ENCODE peak calls at places on chromosomes 7 and 10, in ten cellular contexts. One of them, this sample, is unnamed.
A peak's percentile ranks its signal among the peaks of the same experiment; 100 is the strongest.

GRCh38 chr7:149294641-149295480 is 32.9 kb downstream of the ZNF783 start:
- DNase-seq in MM.1S: no peak
- DNase-seq in HFF-Myc: no peak
- DNase-seq in Panc1: no peak
- DNase-seq in endothelial cell: no peak
- DNase-seq in mesothelial cell of epicardium: no peak
- DNase-seq in astrocyte of the spinal cord: no peak
- DNase-seq in lower leg skin: peak; percentile 79
- DNase-seq in GM13976: no peak
- DNase-seq in CD8-positive, alpha-beta T cell: no peak
- DNase-seq in this sample: no peak

GRCh38 chr10:34290412-34291082 is 524.5 kb downstream of the PARD3 start:
- DNase-seq in mesothelial cell of epicardium: no peak
- DNase-seq in MM.1S: no peak
- DNase-seq in HFF-Myc: no peak
- DNase-seq in Panc1: no peak
- DNase-seq in CD8-positive, alpha-beta T cell: no peak
- DNase-seq in lower leg skin: no peak
- DNase-seq in endothelial cell: no peak
- DNase-seq in astrocyte of the spinal cord: peak; percentile 61
- DNase-seq in GM13976: no peak
- DNase-seq in this sample: no peak

GRCh38 chr10:73060738-73061635 is 35.7 kb downstream of the P4HA1 start:
- DNase-seq in astrocyte of the spinal cord: peak; percentile 32
- DNase-seq in CD8-positive, alpha-beta T cell: no peak
- DNase-seq in Panc1: no peak
- DNase-seq in mesothelial cell of epicardium: no peak
- DNase-seq in GM13976: peak; percentile 22
- DNase-seq in endothelial cell: no peak
- DNase-seq in lower leg skin: no peak
- DNase-seq in HFF-Myc: no peak
- DNase-seq in MM.1S: peak; percentile 73
- DNase-seq in this sample: no peak

GRCh38 chr7:24685706-24686105 is 71.6 kb downstream of the GSDME start:
- DNase-seq in mesothelial cell of epicardium: no peak
- DNase-seq in GM13976: no peak
- DNase-seq in lower leg skin: no peak
- DNase-seq in astrocyte of the spinal cord: no peak
- DNase-seq in Panc1: no peak
- DNase-seq in endothelial cell: no peak
- DNase-seq in MM.1S: no peak
- DNase-seq in HFF-Myc: no peak
- DNase-seq in CD8-positive, alpha-beta T cell: no peak
- DNase-seq in this sample: no peak

GRCh38 chr7:110204527-110204926 is 886.4 kb upstream of the LRRN3 start:
- DNase-seq in CD8-positive, alpha-beta T cell: no peak
- DNase-seq in lower leg skin: no peak
- DNase-seq in GM13976: no peak
- DNase-seq in Panc1: no peak
- DNase-seq in MM.1S: no peak
- DNase-seq in mesothelial cell of epicardium: no peak
- DNase-seq in astrocyte of the spinal cord: no peak
- DNase-seq in endothelial cell: peak; percentile 17
- DNase-seq in HFF-Myc: no peak
- DNase-seq in this sample: no peak

GRCh38 chr10:88066876-88067275 is 203.5 kb downstream of the PTEN start:
- DNase-seq in lower leg skin: peak; percentile 57
- DNase-seq in endothelial cell: no peak
- DNase-seq in HFF-Myc: no peak
- DNase-seq in mesothelial cell of epicardium: no peak
- DNase-seq in GM13976: no peak
- DNase-seq in CD8-positive, alpha-beta T cell: no peak
- DNase-seq in MM.1S: no peak
- DNase-seq in astrocyte of the spinal cord: no peak
- DNase-seq in Panc1: no peak
- DNase-seq in this sample: no peak

GRCh38 chr10:103757531-103758293 is 97.7 kb downstream of the SH3PXD2A start:
- DNase-seq in mesothelial cell of epicardium: no peak
- DNase-seq in Panc1: no peak
- DNase-seq in CD8-positive, alpha-beta T cell: peak; percentile 24
- DNase-seq in HFF-Myc: peak; percentile 47
- DNase-seq in GM13976: no peak
- DNase-seq in lower leg skin: peak; percentile 92
- DNase-seq in astrocyte of the spinal cord: peak; percentile 87
- DNase-seq in MM.1S: peak; percentile 64
- DNase-seq in endothelial cell: peak; percentile 71
- DNase-seq in this sample: peak; percentile 65

GRCh38 chr7:96219382-96220130 is 102.3 kb downstream of the SLC25A13 start:
- DNase-seq in MM.1S: no peak
- DNase-seq in Panc1: no peak
- DNase-seq in astrocyte of the spinal cord: peak; percentile 59
- DNase-seq in CD8-positive, alpha-beta T cell: no peak
- DNase-seq in GM13976: no peak
- DNase-seq in mesothelial cell of epicardium: no peak
- DNase-seq in endothelial cell: no peak
- DNase-seq in HFF-Myc: no peak
- DNase-seq in lower leg skin: no peak
- DNase-seq in this sample: no peak

GRCh38 chr10:8321990-8322389 is 267.5 kb downstream of the GATA3 start:
- DNase-seq in mesothelial cell of epicardium: no peak
- DNase-seq in CD8-positive, alpha-beta T cell: no peak
- DNase-seq in lower leg skin: no peak
- DNase-seq in endothelial cell: no peak
- DNase-seq in GM13976: no peak
- DNase-seq in astrocyte of the spinal cord: no peak
- DNase-seq in MM.1S: no peak
- DNase-seq in Panc1: no peak
- DNase-seq in HFF-Myc: no peak
- DNase-seq in this sample: no peak

GRCh38 chr10:51886438-51887068 is 187.2 kb upstream of the CSTF2T start:
- DNase-seq in lower leg skin: no peak
- DNase-seq in Panc1: no peak
- DNase-seq in MM.1S: no peak
- DNase-seq in HFF-Myc: no peak
- DNase-seq in mesothelial cell of epicardium: no peak
- DNase-seq in endothelial cell: no peak
- DNase-seq in CD8-positive, alpha-beta T cell: no peak
- DNase-seq in astrocyte of the spinal cord: peak; percentile 52
- DNase-seq in GM13976: no peak
- DNase-seq in this sample: no peak

GRCh38 chr7:47482013-47482761 is 99.7 kb downstream of the TNS3 start:
- DNase-seq in mesothelial cell of epicardium: no peak
- DNase-seq in GM13976: peak; percentile 49
- DNase-seq in astrocyte of the spinal cord: peak; percentile 92
- DNase-seq in lower leg skin: no peak
- DNase-seq in MM.1S: peak; percentile 71
- DNase-seq in Panc1: no peak
- DNase-seq in HFF-Myc: peak; percentile 82
- DNase-seq in CD8-positive, alpha-beta T cell: no peak
- DNase-seq in endothelial cell: no peak
- DNase-seq in this sample: no peak

GRCh38 chr10:96890580-96890979 is 58.5 kb downstream of the LCOR start:
- DNase-seq in lower leg skin: no peak
- DNase-seq in MM.1S: no peak
- DNase-seq in HFF-Myc: no peak
- DNase-seq in endothelial cell: no peak
- DNase-seq in mesothelial cell of epicardium: no peak
- DNase-seq in CD8-positive, alpha-beta T cell: no peak
- DNase-seq in Panc1: no peak
- DNase-seq in GM13976: no peak
- DNase-seq in astrocyte of the spinal cord: no peak
- DNase-seq in this sample: no peak

DNA sequence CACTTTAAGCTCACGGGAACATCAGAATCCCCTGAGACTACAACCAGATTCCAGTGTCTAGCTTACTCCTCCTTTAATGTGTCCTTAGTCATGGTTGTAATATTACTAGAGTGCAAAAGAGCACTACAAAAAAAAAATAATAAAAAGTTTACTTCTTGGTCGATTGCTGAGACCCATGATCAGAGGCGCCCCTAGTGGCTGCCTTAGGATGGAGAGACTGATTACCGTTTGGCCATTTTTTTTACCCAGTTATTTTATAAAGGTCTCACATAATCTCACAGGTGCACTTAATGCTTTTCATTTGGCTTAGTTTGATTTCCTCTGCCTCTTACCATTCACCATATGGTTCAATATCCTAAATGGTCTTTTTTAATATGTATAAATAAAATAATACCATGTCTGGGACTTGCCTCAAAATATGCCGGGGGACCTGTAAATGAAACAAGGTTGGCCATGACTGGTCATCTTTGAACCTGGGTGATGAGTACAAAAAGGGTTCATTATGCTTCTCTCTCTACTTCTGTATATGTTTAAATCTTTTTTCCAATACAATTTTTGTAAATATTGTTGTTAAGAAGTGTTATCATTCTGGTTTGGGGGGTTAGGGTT is 331.5 kb upstream of the NFE2L3 start:
- DNase-seq in GM13976: no peak
- DNase-seq in CD8-positive, alpha-beta T cell: no peak
- DNase-seq in mesothelial cell of epicardium: no peak
- DNase-seq in HFF-Myc: no peak
- DNase-seq in astrocyte of the spinal cord: no peak
- DNase-seq in Panc1: no peak
- DNase-seq in MM.1S: no peak
- DNase-seq in endothelial cell: peak; percentile 26
- DNase-seq in lower leg skin: no peak
- DNase-seq in this sample: no peak
- TF ChIP-seq CTCF in GM13976: no peak
- TF ChIP-seq CTCF in CD8-positive, alpha-beta T cell: peak; percentile 11
- TF ChIP-seq CTCF in mesothelial cell of epicardium: peak; percentile 46
- TF ChIP-seq CTCF in HFF-Myc: peak; percentile 50
- TF ChIP-seq CTCF in astrocyte of the spinal cord: peak; percentile 52
- TF ChIP-seq CTCF in Panc1: peak; percentile 71
- TF ChIP-seq CTCF in MM.1S: peak; percentile 38
- TF ChIP-seq CTCF in endothelial cell: peak; percentile 78
- TF ChIP-seq CTCF in lower leg skin: no peak
- TF ChIP-seq CTCF in this sample: peak; percentile 38

GRCh38 chr7:80147543-80148376 is 13.1 kb downstream of the GNAI1 start:
- DNase-seq in CD8-positive, alpha-beta T cell: no peak
- DNase-seq in mesothelial cell of epicardium: no peak
- DNase-seq in astrocyte of the spinal cord: peak; percentile 74
- DNase-seq in MM.1S: no peak
- DNase-seq in GM13976: no peak
- DNase-seq in HFF-Myc: no peak
- DNase-seq in endothelial cell: no peak
- DNase-seq in lower leg skin: no peak
- DNase-seq in Panc1: no peak
- DNase-seq in this sample: no peak

GRCh38 chr7:80150621-80151273 is 16.1 kb downstream of the GNAI1 start:
- DNase-seq in HFF-Myc: no peak
- DNase-seq in GM13976: no peak
- DNase-seq in Panc1: no peak
- DNase-seq in lower leg skin: no peak
- DNase-seq in endothelial cell: no peak
- DNase-seq in CD8-positive, alpha-beta T cell: no peak
- DNase-seq in MM.1S: no peak
- DNase-seq in mesothelial cell of epicardium: no peak
- DNase-seq in astrocyte of the spinal cord: peak; percentile 44
- DNase-seq in this sample: no peak

GRCh38 chr7:80154656-80155325 is 20.2 kb downstream of the GNAI1 start:
- DNase-seq in Panc1: no peak
- DNase-seq in lower leg skin: no peak
- DNase-seq in endothelial cell: no peak
- DNase-seq in astrocyte of the spinal cord: no peak
- DNase-seq in MM.1S: no peak
- DNase-seq in CD8-positive, alpha-beta T cell: no peak
- DNase-seq in HFF-Myc: no peak
- DNase-seq in mesothelial cell of epicardium: no peak
- DNase-seq in GM13976: no peak
- DNase-seq in this sample: no peak

GRCh38 chr7:80153446-80153845 is 18.8 kb downstream of the GNAI1 start:
- DNase-seq in lower leg skin: no peak
- DNase-seq in HFF-Myc: no peak
- DNase-seq in Panc1: no peak
- DNase-seq in endothelial cell: no peak
- DNase-seq in MM.1S: no peak
- DNase-seq in GM13976: no peak
- DNase-seq in CD8-positive, alpha-beta T cell: no peak
- DNase-seq in astrocyte of the spinal cord: no peak
- DNase-seq in mesothelial cell of epicardium: no peak
- DNase-seq in this sample: no peak

GRCh38 chr7:80151274-80151665 is 16.6 kb downstream of the GNAI1 start:
- DNase-seq in endothelial cell: no peak
- DNase-seq in CD8-positive, alpha-beta T cell: no peak
- DNase-seq in astrocyte of the spinal cord: peak; percentile 71
- DNase-seq in MM.1S: peak; percentile 50
- DNase-seq in mesothelial cell of epicardium: no peak
- DNase-seq in GM13976: no peak
- DNase-seq in lower leg skin: no peak
- DNase-seq in HFF-Myc: no peak
- DNase-seq in Panc1: no peak
- DNase-seq in this sample: no peak
- TF ChIP-seq CTCF in endothelial cell: no peak
- TF ChIP-seq CTCF in CD8-positive, alpha-beta T cell: no peak
- TF ChIP-seq CTCF in astrocyte of the spinal cord: no peak
- TF ChIP-seq CTCF in MM.1S: no peak
- TF ChIP-seq CTCF in mesothelial cell of epicardium: no peak
- TF ChIP-seq CTCF in GM13976: no peak
- TF ChIP-seq CTCF in lower leg skin: no peak
- TF ChIP-seq CTCF in HFF-Myc: no peak
- TF ChIP-seq CTCF in Panc1: no peak
- TF ChIP-seq CTCF in this sample: no peak

GRCh38 chr10:86363184-86363832 is 3.3 kb downstream of the GRID1 start:
- DNase-seq in HFF-Myc: no peak
- DNase-seq in Panc1: no peak
- DNase-seq in endothelial cell: peak; percentile 51
- DNase-seq in mesothelial cell of epicardium: no peak
- DNase-seq in astrocyte of the spinal cord: no peak
- DNase-seq in GM13976: peak; percentile 83
- DNase-seq in lower leg skin: peak; percentile 85
- DNase-seq in MM.1S: no peak
- DNase-seq in CD8-positive, alpha-beta T cell: no peak
- DNase-seq in this sample: peak; percentile 63
- TF ChIP-seq CTCF in HFF-Myc: no peak
- TF ChIP-seq CTCF in Panc1: no peak
- TF ChIP-seq CTCF in endothelial cell: no peak
- TF ChIP-seq CTCF in mesothelial cell of epicardium: peak; percentile 39
- TF ChIP-seq CTCF in astrocyte of the spinal cord: peak; percentile 18
- TF ChIP-seq CTCF in GM13976: peak; percentile 61
- TF ChIP-seq CTCF in lower leg skin: no peak
- TF ChIP-seq CTCF in MM.1S: no peak
- TF ChIP-seq CTCF in CD8-positive, alpha-beta T cell: no peak
- TF ChIP-seq CTCF in this sample: peak; percentile 50

GRCh38 chr7:111308691-111309090 is 217.8 kb downstream of the LRRN3 start:
- DNase-seq in MM.1S: no peak
- DNase-seq in GM13976: no peak
- DNase-seq in HFF-Myc: no peak
- DNase-seq in CD8-positive, alpha-beta T cell: no peak
- DNase-seq in mesothelial cell of epicardium: no peak
- DNase-seq in astrocyte of the spinal cord: no peak
- DNase-seq in lower leg skin: no peak
- DNase-seq in Panc1: no peak
- DNase-seq in endothelial cell: no peak
- DNase-seq in this sample: no peak

DNA sequence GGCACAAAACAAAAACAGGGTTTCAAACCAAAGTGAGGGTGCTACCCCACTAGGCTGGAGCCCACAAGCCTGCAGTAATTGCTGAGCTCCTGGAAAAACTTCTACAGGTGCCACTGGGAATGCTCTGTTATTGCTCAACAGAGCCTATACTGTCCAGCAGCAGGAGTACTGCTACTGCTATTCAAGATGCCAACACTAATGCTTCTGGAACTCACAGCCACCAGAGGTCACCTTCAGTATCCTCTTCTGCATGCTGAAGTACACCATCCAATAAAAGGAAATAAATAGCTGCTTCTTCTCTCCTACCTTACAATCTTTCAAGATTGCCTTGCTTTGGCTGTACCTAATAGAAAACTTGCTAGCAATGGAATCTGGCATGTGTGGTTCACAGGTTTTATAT is 222.0 kb downstream of the LRRN3 start:
- DNase-seq in endothelial cell: no peak
- DNase-seq in HFF-Myc: peak; percentile 1
- DNase-seq in lower leg skin: no peak
- DNase-seq in GM13976: no peak
- DNase-seq in CD8-positive, alpha-beta T cell: no peak
- DNase-seq in MM.1S: no peak
- DNase-seq in astrocyte of the spinal cord: peak; percentile 6
- DNase-seq in mesothelial cell of epicardium: no peak
- DNase-seq in Panc1: no peak
- DNase-seq in this sample: no peak
- TF ChIP-seq CTCF in endothelial cell: no peak
- TF ChIP-seq CTCF in HFF-Myc: no peak
- TF ChIP-seq CTCF in lower leg skin: no peak
- TF ChIP-seq CTCF in GM13976: no peak
- TF ChIP-seq CTCF in CD8-positive, alpha-beta T cell: no peak
- TF ChIP-seq CTCF in MM.1S: no peak
- TF ChIP-seq CTCF in astrocyte of the spinal cord: no peak
- TF ChIP-seq CTCF in mesothelial cell of epicardium: no peak
- TF ChIP-seq CTCF in Panc1: no peak
- TF ChIP-seq CTCF in this sample: no peak